ENCODE peak calls at places on chromosomes 4 and X, in four cellular contexts. One of them, this sample, is unnamed.

GRCh38 chr4:39706829-39707511 is 9.0 kb downstream of the UBE2K start:
- DNase-seq in mammary epithelial cell: no peak
- DNase-seq in fibroblast of pulmonary artery: peak
- DNase-seq in endothelial cell: no peak
- DNase-seq in this sample: no peak

GRCh38 chr4:54658321-54659093 is 750 bp downstream of the KIT start:
- DNase-seq in mammary epithelial cell: peak
- DNase-seq in endothelial cell: peak
- DNase-seq in fibroblast of pulmonary artery: peak
- DNase-seq in this sample: peak

GRCh38 chrX:156001001-156001666 is 3.6 kb downstream of the IL9R start:
- DNase-seq in fibroblast of pulmonary artery: no peak
- DNase-seq in mammary epithelial cell: no peak
- DNase-seq in endothelial cell: no peak
- DNase-seq in this sample: no peak

GRCh38 chrX:102669526-102669925 is 18.2 kb downstream of the GPRASP1 start:
- DNase-seq in endothelial cell: no peak
- DNase-seq in fibroblast of pulmonary artery: no peak
- DNase-seq in mammary epithelial cell: no peak
- DNase-seq in this sample: no peak

GRCh38 chr4:182238355-182238931 is 4.8 kb upstream of the TENM3 start:
- DNase-seq in endothelial cell: no peak
- DNase-seq in mammary epithelial cell: peak
- DNase-seq in fibroblast of pulmonary artery: no peak
- DNase-seq in this sample: no peak

GRCh38 chrX:8737883-8738282 is 5.9 kb upstream of the ANOS1 start:
- DNase-seq in endothelial cell: no peak
- DNase-seq in mammary epithelial cell: no peak
- DNase-seq in fibroblast of pulmonary artery: no peak
- DNase-seq in this sample: no peak

GRCh38 chr4:93186846-93187245 is 641.7 kb upstream of the ATOH1 start:
- DNase-seq in fibroblast of pulmonary artery: no peak
- DNase-seq in mammary epithelial cell: no peak
- DNase-seq in endothelial cell: no peak
- DNase-seq in this sample: no peak

GRCh38 chrX:134365923-134366322 is 94.0 kb upstream of the HPRT1 start:
- DNase-seq in fibroblast of pulmonary artery: no peak
- DNase-seq in endothelial cell: no peak
- DNase-seq in mammary epithelial cell: peak
- DNase-seq in this sample: no peak

GRCh38 chr4:181427076-181427475 is 816.1 kb upstream of the TENM3 start:
- DNase-seq in fibroblast of pulmonary artery: no peak
- DNase-seq in mammary epithelial cell: no peak
- DNase-seq in endothelial cell: no peak
- DNase-seq in this sample: no peak

GRCh38 chrX:130172127-130172834 is 519 bp downstream of the RAB33A start:
- DNase-seq in mammary epithelial cell: no peak
- DNase-seq in endothelial cell: no peak
- DNase-seq in fibroblast of pulmonary artery: no peak
- DNase-seq in this sample: no peak

GRCh38 chr4:109440948-109441347 is 7.3 kb downstream of the SEC24B start:
- DNase-seq in mammary epithelial cell: peak
- DNase-seq in endothelial cell: no peak
- DNase-seq in fibroblast of pulmonary artery: peak
- DNase-seq in this sample: no peak

GRCh38 chr4:107060388-107060787 is 24.3 kb upstream of the DKK2 start:
- DNase-seq in endothelial cell: no peak
- DNase-seq in mammary epithelial cell: no peak
- DNase-seq in fibroblast of pulmonary artery: no peak
- DNase-seq in this sample: no peak

GRCh38 chrX:9293051-9293496 is 171.8 kb upstream of the TBL1X start:
- DNase-seq in endothelial cell: no peak
- DNase-seq in mammary epithelial cell: no peak
- DNase-seq in fibroblast of pulmonary artery: no peak
- DNase-seq in this sample: no peak

GRCh38 chr4:145808021-145808650 is 128.2 kb downstream of the C4orf51 start:
- DNase-seq in endothelial cell: peak
- DNase-seq in mammary epithelial cell: peak
- DNase-seq in fibroblast of pulmonary artery: peak
- DNase-seq in this sample: peak

GRCh38 chr4:69689530-69690111 is 36.6 kb upstream of the UGT2A1 start:
- DNase-seq in fibroblast of pulmonary artery: peak
- DNase-seq in mammary epithelial cell: peak
- DNase-seq in endothelial cell: no peak
- DNase-seq in this sample: peak

GRCh38 chr4:147017081-147017480 is 71.4 kb upstream of the TTC29 start:
- DNase-seq in endothelial cell: no peak
- DNase-seq in mammary epithelial cell: no peak
- DNase-seq in fibroblast of pulmonary artery: peak
- DNase-seq in this sample: no peak

GRCh38 chr4:113686950-113687718 is 74.4 kb downstream of the CAMK2D start:
- DNase-seq in endothelial cell: no peak
- DNase-seq in mammary epithelial cell: no peak
- DNase-seq in fibroblast of pulmonary artery: peak
- DNase-seq in this sample: no peak

GRCh38 chrX:44459501-44459900 is 83.2 kb downstream of the FUNDC1 start:
- DNase-seq in mammary epithelial cell: peak
- DNase-seq in endothelial cell: no peak
- DNase-seq in fibroblast of pulmonary artery: no peak
- DNase-seq in this sample: no peak

GRCh38 chr4:79652232-79652631 is 244.2 kb upstream of the GK2 start:
- DNase-seq in mammary epithelial cell: no peak
- DNase-seq in fibroblast of pulmonary artery: peak
- DNase-seq in endothelial cell: no peak
- DNase-seq in this sample: no peak

GRCh38 chr4:577499-578450 is 1.7 kb upstream of the TMEM271 start:
- DNase-seq in mammary epithelial cell: peak
- DNase-seq in endothelial cell: no peak
- DNase-seq in fibroblast of pulmonary artery: no peak
- DNase-seq in this sample: no peak

GRCh38 chrX:50751091-50751490 is 62.9 kb downstream of the SHROOM4 start:
- DNase-seq in fibroblast of pulmonary artery: no peak
- DNase-seq in endothelial cell: no peak
- DNase-seq in mammary epithelial cell: no peak
- DNase-seq in this sample: no peak

GRCh38 chr4:3834186-3834920 is 68.2 kb downstream of the ADRA2C start:
- DNase-seq in endothelial cell: no peak
- DNase-seq in fibroblast of pulmonary artery: no peak
- DNase-seq in mammary epithelial cell: no peak
- DNase-seq in this sample: no peak

GRCh38 chrX:47146936-47147859 is 2.2 kb downstream of the RBM10 start:
- DNase-seq in fibroblast of pulmonary artery: no peak
- DNase-seq in endothelial cell: no peak
- DNase-seq in mammary epithelial cell: no peak
- DNase-seq in this sample: no peak

GRCh38 chr4:74114234-74114633 is 15.2 kb upstream of the CXCL2 start:
- DNase-seq in mammary epithelial cell: peak
- DNase-seq in fibroblast of pulmonary artery: peak
- DNase-seq in endothelial cell: no peak
- DNase-seq in this sample: no peak

GRCh38 chr4:57048590-57049304 is 61.4 kb downstream of the IGFBP7 start:
- DNase-seq in mammary epithelial cell: peak
- DNase-seq in endothelial cell: no peak
- DNase-seq in fibroblast of pulmonary artery: no peak
- DNase-seq in this sample: no peak

GRCh38 chr4:119139316-119139715 is 3.7 kb downstream of the MYOZ2 start:
- DNase-seq in endothelial cell: no peak
- DNase-seq in mammary epithelial cell: peak
- DNase-seq in fibroblast of pulmonary artery: peak
- DNase-seq in this sample: no peak

GRCh38 chrX:5113128-5113527 is 1115.5 kb downstream of the NLGN4X start:
- DNase-seq in endothelial cell: no peak
- DNase-seq in fibroblast of pulmonary artery: peak
- DNase-seq in mammary epithelial cell: peak
- DNase-seq in this sample: no peak
- TF ChIP-seq CTCF in endothelial cell: no peak
- TF ChIP-seq CTCF in fibroblast of pulmonary artery: no peak
- TF ChIP-seq CTCF in mammary epithelial cell: peak
- TF ChIP-seq CTCF in this sample: peak

GRCh38 chrX:32532282-32532681 is 679.1 kb downstream of the DMD start:
- DNase-seq in mammary epithelial cell: no peak
- DNase-seq in fibroblast of pulmonary artery: peak
- DNase-seq in endothelial cell: no peak
- DNase-seq in this sample: no peak

GRCh38 chrX:32533848-32534247 is 677.5 kb downstream of the DMD start:
- DNase-seq in mammary epithelial cell: no peak
- DNase-seq in fibroblast of pulmonary artery: no peak
- DNase-seq in endothelial cell: no peak
- DNase-seq in this sample: no peak

GRCh38 chrX:32525234-32525633 is 686.1 kb downstream of the DMD start:
- DNase-seq in fibroblast of pulmonary artery: no peak
- DNase-seq in mammary epithelial cell: no peak
- DNase-seq in endothelial cell: no peak
- DNase-seq in this sample: no peak

DNA sequence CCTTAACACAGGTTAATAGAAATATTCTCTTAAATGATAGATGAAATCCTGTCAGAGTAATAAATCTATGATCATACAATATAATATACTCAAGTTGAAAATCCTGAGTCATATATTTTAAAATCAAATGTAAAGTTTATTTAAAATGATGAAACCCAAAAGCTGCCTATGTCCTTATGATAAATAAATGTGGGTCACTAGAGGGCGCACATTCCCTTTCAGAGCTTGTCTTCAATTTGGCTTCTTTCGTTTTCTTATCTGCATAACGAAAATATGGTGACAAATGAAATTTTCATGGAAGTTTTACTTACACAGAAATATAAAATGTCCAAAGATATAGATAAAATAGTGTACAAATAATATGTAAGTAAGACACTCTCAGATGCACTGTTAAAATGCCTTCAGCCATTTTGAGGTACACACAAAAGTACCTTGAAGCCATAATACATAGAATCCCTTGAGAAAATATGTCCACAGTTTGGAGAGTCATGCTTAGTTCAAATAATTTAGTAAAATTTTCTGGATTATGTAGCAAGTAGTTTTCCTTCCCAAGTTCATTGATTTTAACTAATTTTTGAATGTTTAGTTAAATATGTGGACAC is 680.4 kb downstream of the DMD start:
- DNase-seq in fibroblast of pulmonary artery: peak
- DNase-seq in endothelial cell: peak
- DNase-seq in mammary epithelial cell: peak
- DNase-seq in this sample: peak
- TF ChIP-seq CTCF in fibroblast of pulmonary artery: peak
- TF ChIP-seq CTCF in endothelial cell: peak
- TF ChIP-seq CTCF in mammary epithelial cell: peak
- TF ChIP-seq CTCF in this sample: peak

DNA sequence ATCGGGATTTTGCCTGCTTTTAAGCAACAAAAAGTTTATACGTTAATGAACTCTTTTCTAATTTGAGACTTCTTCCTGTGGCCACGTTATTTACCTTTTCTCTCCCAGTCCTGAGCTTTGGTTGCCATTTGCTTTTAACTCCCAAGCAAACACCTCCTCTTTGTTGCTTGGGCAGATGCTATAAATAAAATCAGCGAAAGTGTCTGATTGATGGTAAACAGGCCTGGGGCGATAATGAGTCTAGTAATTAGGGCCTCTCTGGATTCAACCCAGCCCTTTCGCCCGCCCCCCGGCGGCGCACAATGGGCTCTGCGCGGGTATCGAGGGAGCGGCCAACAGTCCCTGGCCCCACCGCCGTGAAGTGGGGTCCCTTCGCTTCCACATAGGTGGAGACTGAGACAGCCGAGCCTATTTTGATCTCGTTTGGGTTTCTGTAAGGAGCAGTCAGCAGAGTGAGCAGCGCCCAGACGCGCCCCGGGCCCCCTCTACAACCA is 791 bp downstream of the CLGN start:
- DNase-seq in mammary epithelial cell: no peak
- DNase-seq in endothelial cell: peak
- DNase-seq in fibroblast of pulmonary artery: no peak
- DNase-seq in this sample: peak
- TF ChIP-seq CTCF in mammary epithelial cell: no peak
- TF ChIP-seq CTCF in endothelial cell: no peak
- TF ChIP-seq CTCF in fibroblast of pulmonary artery: no peak
- TF ChIP-seq CTCF in this sample: no peak

GRCh38 chrX:132592880-132593279 is 104.0 kb upstream of the MBNL3 start:
- DNase-seq in fibroblast of pulmonary artery: peak
- DNase-seq in endothelial cell: peak
- DNase-seq in mammary epithelial cell: no peak
- DNase-seq in this sample: peak
- TF ChIP-seq CTCF in fibroblast of pulmonary artery: peak
- TF ChIP-seq CTCF in endothelial cell: no peak
- TF ChIP-seq CTCF in mammary epithelial cell: peak
- TF ChIP-seq CTCF in this sample: peak

GRCh38 chrX:53481816-53482485 is 47.8 kb upstream of the HSD17B10 start:
- DNase-seq in endothelial cell: peak
- DNase-seq in fibroblast of pulmonary artery: peak
- DNase-seq in mammary epithelial cell: peak
- DNase-seq in this sample: peak
- TF ChIP-seq CTCF in endothelial cell: peak
- TF ChIP-seq CTCF in fibroblast of pulmonary artery: peak
- TF ChIP-seq CTCF in mammary epithelial cell: peak
- TF ChIP-seq CTCF in this sample: peak

GRCh38 chrX:125132274-125132673 is 187.4 kb upstream of the TEX13C start:
- DNase-seq in fibroblast of pulmonary artery: no peak
- DNase-seq in endothelial cell: no peak
- DNase-seq in mammary epithelial cell: peak
- DNase-seq in this sample: peak

GRCh38 chrX:125131146-125131545 is 188.5 kb upstream of the TEX13C start:
- DNase-seq in endothelial cell: no peak
- DNase-seq in fibroblast of pulmonary artery: no peak
- DNase-seq in mammary epithelial cell: peak
- DNase-seq in this sample: no peak
- TF ChIP-seq CTCF in endothelial cell: no peak
- TF ChIP-seq CTCF in fibroblast of pulmonary artery: no peak
- TF ChIP-seq CTCF in mammary epithelial cell: peak
- TF ChIP-seq CTCF in this sample: peak

DNA sequence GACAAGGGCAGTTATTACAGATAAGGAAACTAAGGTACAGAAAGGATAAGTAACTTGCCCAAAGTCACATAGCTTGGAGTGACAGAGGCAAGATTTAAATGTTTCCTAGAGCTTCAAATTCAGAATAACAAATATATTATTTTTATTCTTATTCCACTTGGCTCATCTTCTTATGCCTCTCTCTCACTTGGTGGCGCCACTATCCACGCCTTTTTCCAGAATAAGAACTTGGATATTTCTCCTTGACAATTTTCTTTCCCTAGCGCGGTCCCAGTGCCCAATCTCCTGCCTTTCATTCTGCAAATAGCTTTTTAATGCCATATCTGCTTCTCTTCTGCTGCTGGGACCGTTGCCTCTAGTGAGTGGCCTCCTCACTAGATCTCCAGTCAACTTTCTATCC is 78.5 kb downstream of the MSN start:
- DNase-seq in fibroblast of pulmonary artery: peak
- DNase-seq in mammary epithelial cell: no peak
- DNase-seq in endothelial cell: no peak
- DNase-seq in this sample: no peak
- TF ChIP-seq CTCF in fibroblast of pulmonary artery: no peak
- TF ChIP-seq CTCF in mammary epithelial cell: peak
- TF ChIP-seq CTCF in endothelial cell: no peak
- TF ChIP-seq CTCF in this sample: peak